ENCODE peak calls at places on chromosomes 13 and 19, in five cellular contexts. K is mesothelial cell of epicardium, M is Calu3, E is keratinocyte, R is kidney epithelial cell. A is an unnamed sample.

GRCh38 chr13:28540612-28541011 is 45.7 kb upstream of the FLT1 start:
- DNase-seq in K (no peak), E (no peak), M (no peak), R (no peak), A (no peak)

GRCh38 chr19:43594710-43595604 is 977 bp downstream of the IRGQ start:
- DNase-seq in R (peak), E (no peak), M (peak), K (peak), A (no peak)

GRCh38 chr13:74128171-74128767 is 5.9 kb downstream of the KLF12 start:
- DNase-seq in R (no peak), E (no peak), K (no peak), M (no peak), A (no peak)

GRCh38 chr19:21158523-21159135 is 16.8 kb downstream of the ZNF431 start:
- DNase-seq in E (no peak), K (no peak), R (no peak), M (no peak), A (no peak)

GRCh38 chr19:27741236-27741635 is 1471.7 kb downstream of the UQCRFS1 start:
- DNase-seq in K (no peak), E (no peak), R (no peak), M (no peak), A (peak)

GRCh38 chr19:52170863-52171320 is 529 bp downstream of the ZNF836 start:
- DNase-seq in E (no peak), R (no peak), M (peak), K (no peak), A (no peak)

GRCh38 chr13:30841161-30841560 is 64.9 kb upstream of the MEDAG start:
- DNase-seq in R (peak), K (no peak), E (no peak), M (no peak), A (no peak)

GRCh38 chr13:60043262-60043661 is 120.5 kb downstream of the DIAPH3 start:
- DNase-seq in R (no peak), E (no peak), M (no peak), K (no peak), A (no peak)

GRCh38 chr13:95564948-95565347 is 12.4 kb downstream of the CLDN10 start:
- DNase-seq in R (peak), K (no peak), E (no peak), M (no peak), A (no peak)

GRCh38 chr19:5048727-5049553 is 80.0 kb downstream of the KDM4B start:
- DNase-seq in M (peak), E (no peak), R (no peak), K (no peak), A (peak)

GRCh38 chr19:53894736-53895135 is 12.7 kb downstream of the PRKCG start:
- DNase-seq in R (no peak), E (no peak), M (no peak), K (no peak), A (no peak)

GRCh38 chr19:2610637-2611482 is 91.6 kb downstream of the GNG7 start:
- DNase-seq in R (peak), K (peak), E (no peak), M (peak), A (peak)

GRCh38 chr13:66691149-66691548 is 539.0 kb downstream of the PCDH9 start:
- DNase-seq in M (no peak), R (no peak), E (no peak), K (no peak), A (no peak)

GRCh38 chr13:66537417-66537816 is 692.7 kb downstream of the PCDH9 start:
- DNase-seq in E (no peak), R (no peak), K (no peak), M (no peak), A (no peak)

GRCh38 chr13:99990045-99990977 is 8.7 kb downstream of the ZIC2 start:
- DNase-seq in K (no peak), R (no peak), M (no peak), E (no peak), A (no peak)

GRCh38 chr13:43648733-43649132 is 138.0 kb downstream of the ENOX1 start:
- DNase-seq in E (no peak), K (no peak), R (no peak), M (no peak), A (no peak)

GRCh38 chr19:4431808-4432674 is 25.6 kb downstream of the UBXN6 start:
- DNase-seq in K (no peak), R (no peak), M (no peak), E (no peak), A (no peak)

GRCh38 chr13:48656621-48657020 is 2.9 kb downstream of the CYSLTR2 start:
- DNase-seq in E (no peak), K (no peak), M (no peak), R (no peak), A (no peak)

GRCh38 chr19:6589711-6590457 is 1.1 kb downstream of the CD70 start:
- DNase-seq in M (no peak), R (no peak), K (no peak), E (no peak), A (no peak)

GRCh38 chr13:102369303-102369702 is 32.5 kb downstream of the FGF14 start:
- DNase-seq in R (no peak), M (no peak), E (no peak), K (no peak), A (no peak)

GRCh38 chr13:113901642-113902041 is 37.8 kb upstream of the GAS6 start:
- DNase-seq in R (no peak), M (no peak), E (no peak), K (no peak), A (peak)

GRCh38 chr13:114226088-114226487 is 8.6 kb upstream of the CDC16 start:
- DNase-seq in M (no peak), E (no peak), K (no peak), R (no peak), A (no peak)

GRCh38 chr19:14097532-14098151 is 7.1 kb upstream of the SAMD1 start:
- DNase-seq in K (no peak), R (no peak), E (no peak), M (no peak), A (no peak)
- TF ChIP-seq CTCF in K (no peak), R (peak), E (no peak), M (no peak), A (peak)

GRCh38 chr19:14407889-14408640 is 11.1 kb downstream of the DDX39A start:
- DNase-seq in R (no peak), M (no peak), E (no peak), K (no peak), A (no peak)

GRCh38 chr19:14404322-14404721 is 14.8 kb downstream of the DDX39A start:
- DNase-seq in R (no peak), E (no peak), M (no peak), K (no peak), A (no peak)

GRCh38 chr19:14405380-14405757 is 13.8 kb downstream of the DDX39A start:
- DNase-seq in M (no peak), K (no peak), R (no peak), E (no peak), A (no peak)

GRCh38 chr19:14406645-14407331 is 12.4 kb downstream of the DDX39A start:
- DNase-seq in K (no peak), R (no peak), E (no peak), M (no peak), A (no peak)

GRCh38 chr19:14405758-14406644 is 13.1 kb downstream of the DDX39A start:
- DNase-seq in R (no peak), E (no peak), K (peak), M (peak), A (peak)
- TF ChIP-seq CTCF in R (peak), E (peak), K (peak), M (peak), A (peak)

GRCh38 chr19:46021531-46022041 is 1.3 kb downstream of the PGLYRP1 start:
- DNase-seq in K (no peak), R (no peak), M (no peak), E (no peak), A (no peak)
- TF ChIP-seq CTCF in K (no peak), R (no peak), M (no peak), E (peak), A (no peak)

GRCh38 chr13:98189841-98190505 is 12.9 kb upstream of the RNF113B start:
- DNase-seq in R (no peak), K (no peak), E (no peak), M (no peak), A (no peak)
- TF ChIP-seq CTCF in R (no peak), K (no peak), E (no peak), M (no peak), A (peak)

DNA sequence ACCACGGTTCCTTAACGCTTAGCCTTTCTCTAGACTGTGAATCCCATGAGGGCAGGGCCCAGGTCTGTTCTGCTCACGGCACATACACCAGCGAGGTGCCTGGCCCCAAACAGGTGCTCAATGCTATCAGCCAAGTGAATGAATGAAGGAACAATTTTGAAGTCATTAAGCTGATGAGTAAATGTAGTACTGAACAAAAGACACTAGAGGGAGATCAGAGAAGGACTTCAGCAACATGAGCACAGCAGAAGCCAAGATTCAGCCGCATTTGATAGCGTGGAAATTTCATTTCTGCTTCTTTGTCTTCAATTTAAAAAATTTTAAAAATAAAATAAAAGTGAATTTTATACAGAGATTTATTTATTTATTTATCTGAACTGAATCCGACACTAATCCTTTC is 20.1 kb upstream of the MYO16 start:
- DNase-seq in M (no peak), E (no peak), K (no peak), R (no peak), A (no peak)
- TF ChIP-seq CTCF in M (no peak), E (no peak), K (peak), R (peak), A (peak)

A was measured in osteocyte.